ENCODE peak calls at places on chromosome 7, in seven cellular contexts. One of them, this sample, is unnamed.

GRCh38 chr7:75872073-75872782 is 6.6 kb upstream of the RHBDD2 start:
- DNase-seq in SK-MEL-5: no peak
- DNase-seq in HEK293T: no peak
- DNase-seq in T-cell: no peak
- DNase-seq in NCI-H1694 treated with DMSO at 0.1 percent for 48 hours: no peak
- DNase-seq in CD14-positive monocyte: no peak
- DNase-seq in activated T-helper 2 cell treated with anti-CD3 and anti-CD28 coated beads, Interferon-gamma antibody, Interleukin-2, Interleukin-4, amounts not matched to agents 10 μg/mL and 5 μg/mL and 100 μg/mL, durations not matched to agents 14 hours and 24 hours and 36 hours: no peak
- DNase-seq in this sample: no peak

GRCh38 chr7:87886875-87887274 is 10.6 kb downstream of the DBF4 start:
- DNase-seq in SK-MEL-5: peak; percentile 64
- DNase-seq in activated T-helper 2 cell treated with anti-CD3 and anti-CD28 coated beads, Interferon-gamma antibody, Interleukin-2, Interleukin-4, amounts not matched to agents 10 μg/mL and 5 μg/mL and 100 μg/mL, durations not matched to agents 14 hours and 24 hours and 36 hours: no peak
- DNase-seq in T-cell: no peak
- DNase-seq in HEK293T: no peak
- DNase-seq in NCI-H1694 treated with DMSO at 0.1 percent for 48 hours: peak; percentile 32
- DNase-seq in CD14-positive monocyte: no peak
- DNase-seq in this sample: peak; percentile 30

GRCh38 chr7:87344446-87344845 is 1.0 kb upstream of the CROT start:
- DNase-seq in HEK293T: no peak
- DNase-seq in SK-MEL-5: no peak
- DNase-seq in T-cell: no peak
- DNase-seq in NCI-H1694 treated with DMSO at 0.1 percent for 48 hours: no peak
- DNase-seq in CD14-positive monocyte: no peak
- DNase-seq in activated T-helper 2 cell treated with anti-CD3 and anti-CD28 coated beads, Interferon-gamma antibody, Interleukin-2, Interleukin-4, amounts not matched to agents 10 μg/mL and 5 μg/mL and 100 μg/mL, durations not matched to agents 14 hours and 24 hours and 36 hours: no peak
- DNase-seq in this sample: no peak

GRCh38 chr7:137020351-137020750 is 151.9 kb downstream of the CHRM2 start:
- DNase-seq in T-cell: no peak
- DNase-seq in NCI-H1694 treated with DMSO at 0.1 percent for 48 hours: no peak
- DNase-seq in HEK293T: no peak
- DNase-seq in CD14-positive monocyte: no peak
- DNase-seq in activated T-helper 2 cell treated with anti-CD3 and anti-CD28 coated beads, Interferon-gamma antibody, Interleukin-2, Interleukin-4, amounts not matched to agents 10 μg/mL and 5 μg/mL and 100 μg/mL, durations not matched to agents 14 hours and 24 hours and 36 hours: no peak
- DNase-seq in SK-MEL-5: no peak
- DNase-seq in this sample: peak; percentile 37

GRCh38 chr7:120989571-120990220 is 1.2 kb downstream of the CPED1 start:
- DNase-seq in T-cell: no peak
- DNase-seq in NCI-H1694 treated with DMSO at 0.1 percent for 48 hours: no peak
- DNase-seq in HEK293T: no peak
- DNase-seq in CD14-positive monocyte: no peak
- DNase-seq in SK-MEL-5: no peak
- DNase-seq in activated T-helper 2 cell treated with anti-CD3 and anti-CD28 coated beads, Interferon-gamma antibody, Interleukin-2, Interleukin-4, amounts not matched to agents 10 μg/mL and 5 μg/mL and 100 μg/mL, durations not matched to agents 14 hours and 24 hours and 36 hours: no peak
- DNase-seq in this sample: peak; percentile 51

GRCh38 chr7:32058017-32058416 is 12.2 kb downstream of the PDE1C start:
- DNase-seq in T-cell: no peak
- DNase-seq in NCI-H1694 treated with DMSO at 0.1 percent for 48 hours: peak; percentile 43
- DNase-seq in CD14-positive monocyte: no peak
- DNase-seq in HEK293T: no peak
- DNase-seq in activated T-helper 2 cell treated with anti-CD3 and anti-CD28 coated beads, Interferon-gamma antibody, Interleukin-2, Interleukin-4, amounts not matched to agents 10 μg/mL and 5 μg/mL and 100 μg/mL, durations not matched to agents 14 hours and 24 hours and 36 hours: no peak
- DNase-seq in SK-MEL-5: peak; percentile 58
- DNase-seq in this sample: no peak

GRCh38 chr7:98879198-98879988 is 1.1 kb downstream of the TRRAP start:
- DNase-seq in CD14-positive monocyte: no peak
- DNase-seq in activated T-helper 2 cell treated with anti-CD3 and anti-CD28 coated beads, Interferon-gamma antibody, Interleukin-2, Interleukin-4, amounts not matched to agents 10 μg/mL and 5 μg/mL and 100 μg/mL, durations not matched to agents 14 hours and 24 hours and 36 hours: peak; percentile 70
- DNase-seq in T-cell: peak; percentile 64
- DNase-seq in SK-MEL-5: peak; percentile 35
- DNase-seq in NCI-H1694 treated with DMSO at 0.1 percent for 48 hours: peak; percentile 10
- DNase-seq in HEK293T: peak; percentile 46
- DNase-seq in this sample: peak; percentile 33

GRCh38 chr7:4689668-4690067 is 7.6 kb downstream of the FOXK1 start:
- DNase-seq in T-cell: no peak
- DNase-seq in NCI-H1694 treated with DMSO at 0.1 percent for 48 hours: no peak
- DNase-seq in CD14-positive monocyte: no peak
- DNase-seq in activated T-helper 2 cell treated with anti-CD3 and anti-CD28 coated beads, Interferon-gamma antibody, Interleukin-2, Interleukin-4, amounts not matched to agents 10 μg/mL and 5 μg/mL and 100 μg/mL, durations not matched to agents 14 hours and 24 hours and 36 hours: no peak
- DNase-seq in SK-MEL-5: no peak
- DNase-seq in HEK293T: no peak
- DNase-seq in this sample: no peak

GRCh38 chr7:114255404-114255841 is 159.2 kb upstream of the FOXP2 start:
- DNase-seq in T-cell: no peak
- DNase-seq in NCI-H1694 treated with DMSO at 0.1 percent for 48 hours: no peak
- DNase-seq in activated T-helper 2 cell treated with anti-CD3 and anti-CD28 coated beads, Interferon-gamma antibody, Interleukin-2, Interleukin-4, amounts not matched to agents 10 μg/mL and 5 μg/mL and 100 μg/mL, durations not matched to agents 14 hours and 24 hours and 36 hours: no peak
- DNase-seq in SK-MEL-5: no peak
- DNase-seq in CD14-positive monocyte: no peak
- DNase-seq in HEK293T: no peak
- DNase-seq in this sample: no peak

This sample was measured in SJCRH30.